ENCODE peak calls at places on chromosomes 3 and 15, in six cellular contexts. One of them, this sample, is unnamed.

GRCh38 chr15:66187271-66187670 is 66.3 kb downstream of the MEGF11 start:
- DNase-seq in HCT116: no peak
- DNase-seq in HL-60: no peak
- DNase-seq in GM12892: no peak
- DNase-seq in Panc1: no peak
- DNase-seq in GM12891: no peak
- DNase-seq in this sample: no peak

GRCh38 chr3:58306662-58307286 is 454 bp downstream of the HTD2 start:
- DNase-seq in HL-60: peak; percentile 20
- DNase-seq in HCT116: no peak
- DNase-seq in Panc1: no peak
- DNase-seq in GM12891: peak; percentile 44
- DNase-seq in GM12892: peak; percentile 31
- DNase-seq in this sample: no peak

GRCh38 chr15:72700076-72700475 is 14.1 kb downstream of the BBS4 start:
- DNase-seq in GM12892: no peak
- DNase-seq in Panc1: no peak
- DNase-seq in GM12891: no peak
- DNase-seq in HCT116: no peak
- DNase-seq in HL-60: no peak
- DNase-seq in this sample: no peak

GRCh38 chr15:57373882-57374276 is 2.4 kb upstream of the CGNL1 start:
- DNase-seq in HL-60: no peak
- DNase-seq in GM12891: no peak
- DNase-seq in HCT116: no peak
- DNase-seq in Panc1: no peak
- DNase-seq in GM12892: no peak
- DNase-seq in this sample: no peak

GRCh38 chr15:66147440-66147839 is 106.1 kb downstream of the MEGF11 start:
- DNase-seq in GM12891: no peak
- DNase-seq in Panc1: no peak
- DNase-seq in HL-60: no peak
- DNase-seq in GM12892: no peak
- DNase-seq in HCT116: no peak
- DNase-seq in this sample: no peak

GRCh38 chr15:62895905-62896316 is 146.6 kb upstream of the TPM1 start:
- DNase-seq in HL-60: no peak
- DNase-seq in GM12892: no peak
- DNase-seq in Panc1: peak; percentile 50
- DNase-seq in HCT116: no peak
- DNase-seq in GM12891: no peak
- DNase-seq in this sample: no peak

GRCh38 chr3:31226331-31226730 is 306.4 kb upstream of the STT3B start:
- DNase-seq in GM12892: no peak
- DNase-seq in Panc1: no peak
- DNase-seq in HL-60: peak; percentile 61
- DNase-seq in GM12891: no peak
- DNase-seq in HCT116: no peak
- DNase-seq in this sample: no peak

GRCh38 chr15:72778796-72779195 is 4.8 kb downstream of the ADPGK start:
- DNase-seq in GM12891: no peak
- DNase-seq in Panc1: no peak
- DNase-seq in HCT116: no peak
- DNase-seq in HL-60: no peak
- DNase-seq in GM12892: no peak
- DNase-seq in this sample: no peak

GRCh38 chr3:13580256-13581023 is 31.5 kb downstream of the FBLN2 start:
- DNase-seq in Panc1: no peak
- DNase-seq in HL-60: no peak
- DNase-seq in HCT116: no peak
- DNase-seq in GM12891: no peak
- DNase-seq in GM12892: no peak
- DNase-seq in this sample: no peak

GRCh38 chr15:57251941-57252340 is 124.4 kb upstream of the CGNL1 start:
- DNase-seq in Panc1: no peak
- DNase-seq in GM12891: no peak
- DNase-seq in HL-60: no peak
- DNase-seq in GM12892: no peak
- DNase-seq in HCT116: no peak
- DNase-seq in this sample: no peak

GRCh38 chr15:66740802-66741201 is 38.8 kb downstream of the SMAD6 start:
- DNase-seq in HL-60: no peak
- DNase-seq in Panc1: no peak
- DNase-seq in HCT116: no peak
- DNase-seq in GM12891: no peak
- DNase-seq in GM12892: no peak
- DNase-seq in this sample: no peak

GRCh38 chr15:31171731-31172130 is 70.2 kb upstream of the TRPM1 start:
- DNase-seq in GM12891: no peak
- DNase-seq in HL-60: no peak
- DNase-seq in GM12892: no peak
- DNase-seq in HCT116: no peak
- DNase-seq in Panc1: no peak
- DNase-seq in this sample: no peak

GRCh38 chr15:63599401-63600000 is 2.3 kb downstream of the FBXL22 start:
- DNase-seq in Panc1: no peak
- DNase-seq in GM12891: peak; percentile 29
- DNase-seq in GM12892: no peak
- DNase-seq in HL-60: peak; percentile 75
- DNase-seq in HCT116: no peak
- DNase-seq in this sample: no peak

GRCh38 chr15:90598053-90598577 is 68.4 kb downstream of the CRTC3 start:
- DNase-seq in GM12891: peak; percentile 37
- DNase-seq in HCT116: no peak
- DNase-seq in GM12892: peak; percentile 54
- DNase-seq in HL-60: no peak
- DNase-seq in Panc1: no peak
- DNase-seq in this sample: no peak

GRCh38 chr15:94206463-94207167 is 24.7 kb upstream of the MCTP2 start:
- DNase-seq in GM12892: no peak
- DNase-seq in Panc1: no peak
- DNase-seq in GM12891: no peak
- DNase-seq in HCT116: no peak
- DNase-seq in HL-60: peak; percentile 94
- DNase-seq in this sample: peak; percentile 48

GRCh38 chr15:101558217-101558941 is 68.9 kb upstream of the PCSK6 start:
- DNase-seq in Panc1: no peak
- DNase-seq in HCT116: no peak
- DNase-seq in GM12892: no peak
- DNase-seq in GM12891: no peak
- DNase-seq in HL-60: peak; percentile 31
- DNase-seq in this sample: no peak

GRCh38 chr15:92832992-92833438 is 67.1 kb upstream of the CHD2 start:
- DNase-seq in HL-60: peak; percentile 39
- DNase-seq in GM12892: no peak
- DNase-seq in Panc1: no peak
- DNase-seq in GM12891: no peak
- DNase-seq in HCT116: no peak
- DNase-seq in this sample: no peak

GRCh38 chr15:82540984-82541431 is 751 bp upstream of the RPS17 start:
- DNase-seq in GM12891: peak; percentile 26
- DNase-seq in HCT116: no peak
- DNase-seq in GM12892: peak; percentile 37
- DNase-seq in Panc1: no peak
- DNase-seq in HL-60: no peak
- DNase-seq in this sample: no peak

GRCh38 chr15:88897456-88898194 is 2.3 kb upstream of the HAPLN3 start:
- DNase-seq in HL-60: peak; percentile 63
- DNase-seq in HCT116: no peak
- DNase-seq in Panc1: no peak
- DNase-seq in GM12891: no peak
- DNase-seq in GM12892: no peak
- DNase-seq in this sample: no peak

GRCh38 chr3:156259896-156260788 is 139.8 kb downstream of the KCNAB1 start:
- DNase-seq in HCT116: no peak
- DNase-seq in GM12891: no peak
- DNase-seq in HL-60: no peak
- DNase-seq in Panc1: no peak
- DNase-seq in GM12892: no peak
- DNase-seq in this sample: no peak

GRCh38 chr3:38651153-38651789 is 1.8 kb upstream of the SCN5A start:
- DNase-seq in GM12892: peak; percentile 64
- DNase-seq in Panc1: peak; percentile 71
- DNase-seq in HL-60: peak; percentile 63
- DNase-seq in GM12891: peak; percentile 66
- DNase-seq in HCT116: peak; percentile 60
- DNase-seq in this sample: no peak

GRCh38 chr15:33135355-33135781 is 59.1 kb downstream of the FMN1 start:
- DNase-seq in HL-60: no peak
- DNase-seq in GM12892: no peak
- DNase-seq in GM12891: no peak
- DNase-seq in Panc1: no peak
- DNase-seq in HCT116: no peak
- DNase-seq in this sample: no peak

GRCh38 chr3:195159819-195160175 is 111.2 kb downstream of the XXYLT1 start:
- DNase-seq in HL-60: no peak
- DNase-seq in GM12891: no peak
- DNase-seq in Panc1: no peak
- DNase-seq in GM12892: no peak
- DNase-seq in HCT116: no peak
- DNase-seq in this sample: no peak

GRCh38 chr3:195159117-195159818 is 111.7 kb downstream of the XXYLT1 start:
- DNase-seq in HL-60: no peak
- DNase-seq in GM12892: no peak
- DNase-seq in HCT116: no peak
- DNase-seq in GM12891: no peak
- DNase-seq in Panc1: no peak
- DNase-seq in this sample: no peak

GRCh38 chr3:195162033-195162669 is 108.8 kb downstream of the XXYLT1 start:
- DNase-seq in Panc1: no peak
- DNase-seq in GM12891: no peak
- DNase-seq in HCT116: no peak
- DNase-seq in HL-60: no peak
- DNase-seq in GM12892: peak; percentile 47
- DNase-seq in this sample: no peak

GRCh38 chr3:195160908-195161434 is 110.0 kb downstream of the XXYLT1 start:
- DNase-seq in GM12892: no peak
- DNase-seq in HCT116: no peak
- DNase-seq in Panc1: no peak
- DNase-seq in HL-60: no peak
- DNase-seq in GM12891: no peak
- DNase-seq in this sample: no peak

DNA sequence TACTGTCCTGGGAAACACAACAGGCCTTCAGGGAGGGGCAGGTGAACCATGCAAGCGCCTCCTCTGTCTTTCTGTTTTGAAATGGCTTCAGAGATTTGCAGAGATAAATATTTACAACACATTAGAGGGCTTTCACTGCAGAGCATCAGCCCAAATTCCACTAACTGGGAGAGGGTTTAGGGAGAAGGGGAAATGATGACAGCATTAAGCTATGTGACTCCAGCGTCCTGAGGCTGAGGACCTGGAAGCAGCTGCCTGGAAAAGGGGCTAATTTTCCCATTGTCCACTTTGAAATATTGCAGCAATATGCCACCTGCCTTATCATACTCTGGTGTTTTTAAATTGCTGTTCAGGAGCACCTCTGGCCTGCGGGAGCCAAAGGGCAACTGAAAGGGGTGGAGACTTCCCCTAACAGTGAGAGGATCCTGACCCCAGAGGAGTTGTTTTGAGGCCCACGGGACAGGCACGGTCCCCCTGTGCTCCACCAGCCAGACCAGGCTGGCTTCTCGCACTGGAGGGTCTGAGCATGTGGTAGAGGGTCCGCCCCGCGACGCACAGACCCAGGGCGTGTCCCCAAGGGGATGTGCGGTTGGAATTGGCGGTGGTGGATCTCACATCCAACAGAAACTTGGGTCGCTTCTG is 110.6 kb downstream of the XXYLT1 start:
- DNase-seq in HL-60: no peak
- DNase-seq in HCT116: no peak
- DNase-seq in GM12892: no peak
- DNase-seq in Panc1: no peak
- DNase-seq in GM12891: no peak
- DNase-seq in this sample: no peak
- TF ChIP-seq POLR2AphosphoS5 in HL-60: no peak
- TF ChIP-seq POLR2AphosphoS5 in HCT116: no peak
- TF ChIP-seq POLR2AphosphoS5 in GM12892: no peak
- TF ChIP-seq POLR2AphosphoS5 in Panc1: no peak
- TF ChIP-seq POLR2AphosphoS5 in GM12891: no peak
- TF ChIP-seq POLR2AphosphoS5 in this sample: no peak

DNA sequence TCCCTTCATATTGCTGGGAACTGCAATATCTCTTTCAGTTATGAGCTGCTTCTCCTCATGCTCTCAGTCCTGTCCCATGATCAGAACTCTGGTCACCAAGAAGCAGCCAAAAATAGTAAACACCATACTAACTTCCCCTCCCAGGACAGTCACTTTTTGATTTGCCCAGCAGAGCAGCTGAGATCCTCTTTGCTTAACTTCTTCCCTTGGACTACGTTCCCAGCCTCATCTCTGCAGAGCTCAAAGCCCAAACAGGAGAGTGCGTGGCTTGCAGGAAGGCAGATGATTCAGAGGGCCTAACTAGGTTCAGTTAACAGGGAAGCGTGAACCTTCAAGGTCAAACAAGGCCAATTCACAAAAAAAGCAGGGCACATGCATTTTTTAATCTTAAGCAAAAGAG is 153.2 kb downstream of the CTNNB1 start:
- DNase-seq in GM12891: no peak
- DNase-seq in GM12892: no peak
- DNase-seq in Panc1: no peak
- DNase-seq in HL-60: no peak
- DNase-seq in HCT116: no peak
- DNase-seq in this sample: no peak
- TF ChIP-seq POLR2AphosphoS5 in GM12891: no peak
- TF ChIP-seq POLR2AphosphoS5 in GM12892: no peak
- TF ChIP-seq POLR2AphosphoS5 in Panc1: no peak
- TF ChIP-seq POLR2AphosphoS5 in HL-60: no peak
- TF ChIP-seq POLR2AphosphoS5 in HCT116: no peak
- TF ChIP-seq POLR2AphosphoS5 in this sample: no peak

GRCh38 chr3:50237754-50238548 is 1.9 kb downstream of the GNAI2 start:
- DNase-seq in Panc1: no peak
- DNase-seq in GM12891: peak; percentile 85
- DNase-seq in HCT116: no peak
- DNase-seq in HL-60: peak; percentile 94
- DNase-seq in GM12892: peak; percentile 93
- DNase-seq in this sample: no peak

GRCh38 chr3:50238549-50239026 is 2.6 kb downstream of the GNAI2 start:
- DNase-seq in HCT116: no peak
- DNase-seq in GM12891: no peak
- DNase-seq in Panc1: no peak
- DNase-seq in GM12892: no peak
- DNase-seq in HL-60: peak; percentile 84
- DNase-seq in this sample: no peak

GRCh38 chr3:50236484-50237132 is 604 bp downstream of the GNAI2 start:
- DNase-seq in HCT116: no peak
- DNase-seq in GM12891: no peak
- DNase-seq in HL-60: no peak
- DNase-seq in GM12892: no peak
- DNase-seq in Panc1: no peak
- DNase-seq in this sample: no peak

GRCh38 chr3:50237133-50237651 is 1.2 kb downstream of the GNAI2 start:
- DNase-seq in HCT116: no peak
- DNase-seq in GM12892: no peak
- DNase-seq in Panc1: no peak
- DNase-seq in GM12891: no peak
- DNase-seq in HL-60: peak; percentile 59
- DNase-seq in this sample: no peak

GRCh38 chr3:50235716-50236483 is at the start of gene GNAI2:
- DNase-seq in GM12892: peak; percentile 99
- DNase-seq in HL-60: peak; percentile 99
- DNase-seq in HCT116: peak; percentile 93
- DNase-seq in Panc1: peak; percentile 85
- DNase-seq in GM12891: peak; percentile 98
- DNase-seq in this sample: no peak
- TF ChIP-seq POLR2AphosphoS5 in GM12892: peak; percentile 87
- TF ChIP-seq POLR2AphosphoS5 in HL-60: peak; percentile 63
- TF ChIP-seq POLR2AphosphoS5 in HCT116: peak; percentile 96
- TF ChIP-seq POLR2AphosphoS5 in Panc1: peak; percentile 78
- TF ChIP-seq POLR2AphosphoS5 in GM12891: peak; percentile 77
- TF ChIP-seq POLR2AphosphoS5 in this sample: peak; percentile 82

GRCh38 chr15:48939686-48940085 is 24.0 kb downstream of the SHC4 start:
- DNase-seq in HL-60: no peak
- DNase-seq in GM12892: no peak
- DNase-seq in Panc1: no peak
- DNase-seq in GM12891: no peak
- DNase-seq in HCT116: no peak
- DNase-seq in this sample: no peak
- TF ChIP-seq POLR2AphosphoS5 in HL-60: no peak
- TF ChIP-seq POLR2AphosphoS5 in GM12892: no peak
- TF ChIP-seq POLR2AphosphoS5 in Panc1: no peak
- TF ChIP-seq POLR2AphosphoS5 in GM12891: no peak
- TF ChIP-seq POLR2AphosphoS5 in HCT116: no peak
- TF ChIP-seq POLR2AphosphoS5 in this sample: no peak